ENCODE peak calls at places on chromosomes 7 and 10, in four cellular contexts. One of them, this sample, is unnamed.

GRCh38 chr7:46747222-46747621 is 826.1 kb upstream of the IGFBP3 start:
- DNase-seq in NCI-H2081: no peak
- DNase-seq in M059J: peak
- DNase-seq in activated T-helper 1 cell treated with Interleukin-2 at 50 U/mL for 16 hours: no peak
- DNase-seq in this sample: no peak

GRCh38 chr7:127629268-127629854 is 11.4 kb upstream of the PAX4 start:
- DNase-seq in NCI-H2081: peak
- DNase-seq in M059J: no peak
- DNase-seq in activated T-helper 1 cell treated with Interleukin-2 at 50 U/mL for 16 hours: no peak
- DNase-seq in this sample: peak

GRCh38 chr7:369981-370621 is 80.1 kb downstream of the FOXL3 start:
- DNase-seq in NCI-H2081: no peak
- DNase-seq in M059J: no peak
- DNase-seq in activated T-helper 1 cell treated with Interleukin-2 at 50 U/mL for 16 hours: no peak
- DNase-seq in this sample: no peak

GRCh38 chr7:130758429-130759056 is 24.5 kb upstream of the KLF14 start:
- DNase-seq in NCI-H2081: peak
- DNase-seq in M059J: peak
- DNase-seq in activated T-helper 1 cell treated with Interleukin-2 at 50 U/mL for 16 hours: no peak
- DNase-seq in this sample: no peak

GRCh38 chr7:596071-596818 is 76.6 kb upstream of the PDGFA start:
- DNase-seq in NCI-H2081: no peak
- DNase-seq in M059J: no peak
- DNase-seq in activated T-helper 1 cell treated with Interleukin-2 at 50 U/mL for 16 hours: no peak
- DNase-seq in this sample: no peak

GRCh38 chr10:43653746-43654145 is 5.1 kb upstream of the ZNF32 start:
- DNase-seq in NCI-H2081: no peak
- DNase-seq in M059J: peak
- DNase-seq in activated T-helper 1 cell treated with Interleukin-2 at 50 U/mL for 16 hours: no peak
- DNase-seq in this sample: no peak

GRCh38 chr7:158734861-158735260 is 30.3 kb upstream of the NCAPG2 start:
- DNase-seq in NCI-H2081: no peak
- DNase-seq in M059J: no peak
- DNase-seq in activated T-helper 1 cell treated with Interleukin-2 at 50 U/mL for 16 hours: no peak
- DNase-seq in this sample: no peak

GRCh38 chr7:51035696-51036095 is 253.0 kb upstream of the GRB10 start:
- DNase-seq in NCI-H2081: no peak
- DNase-seq in M059J: no peak
- DNase-seq in activated T-helper 1 cell treated with Interleukin-2 at 50 U/mL for 16 hours: no peak
- DNase-seq in this sample: no peak

GRCh38 chr7:15424468-15424867 is 137.3 kb downstream of the AGMO start:
- DNase-seq in NCI-H2081: no peak
- DNase-seq in M059J: peak
- DNase-seq in activated T-helper 1 cell treated with Interleukin-2 at 50 U/mL for 16 hours: no peak
- DNase-seq in this sample: no peak